ENCODE peak calls at places on chromosome 4, in seven cellular contexts. One of them, this sample, is unnamed.
A peak's percentile ranks its signal among the peaks of the same experiment; 100 is the strongest.

GRCh38 chr4:95619525-95620443 is 71.0 kb upstream of the UNC5C start:
- DNase-seq in HEK293T: no peak
- DNase-seq in NCI-H1694 treated with DMSO at 0.1 percent for 48 hours: no peak
- DNase-seq in T-helper 9 cell: no peak
- DNase-seq in NCI-H1092: no peak
- DNase-seq in cardiac muscle cell: no peak
- DNase-seq in head of caudate nucleus: no peak
- DNase-seq in this sample: no peak

GRCh38 chr4:151417164-151417571 is 8.2 kb downstream of the FHIP1A start:
- DNase-seq in HEK293T: no peak
- DNase-seq in NCI-H1694 treated with DMSO at 0.1 percent for 48 hours: no peak
- DNase-seq in T-helper 9 cell: no peak
- DNase-seq in NCI-H1092: no peak
- DNase-seq in cardiac muscle cell: no peak
- DNase-seq in head of caudate nucleus: no peak
- DNase-seq in this sample: no peak

GRCh38 chr4:98778206-98778605 is 119.8 kb upstream of the TSPAN5 start:
- DNase-seq in HEK293T: no peak
- DNase-seq in NCI-H1694 treated with DMSO at 0.1 percent for 48 hours: no peak
- DNase-seq in T-helper 9 cell: no peak
- DNase-seq in NCI-H1092: no peak
- DNase-seq in cardiac muscle cell: no peak
- DNase-seq in head of caudate nucleus: no peak
- DNase-seq in this sample: no peak

GRCh38 chr4:94671113-94671512 is 86.6 kb upstream of the BMPR1B start:
- DNase-seq in HEK293T: no peak
- DNase-seq in NCI-H1694 treated with DMSO at 0.1 percent for 48 hours: no peak
- DNase-seq in T-helper 9 cell: no peak
- DNase-seq in NCI-H1092: no peak
- DNase-seq in cardiac muscle cell: no peak
- DNase-seq in head of caudate nucleus: no peak
- DNase-seq in this sample: no peak

GRCh38 chr4:6143603-6144181 is 56.7 kb downstream of the JAKMIP1 start:
- DNase-seq in HEK293T: no peak
- DNase-seq in NCI-H1694 treated with DMSO at 0.1 percent for 48 hours: no peak
- DNase-seq in T-helper 9 cell: no peak
- DNase-seq in NCI-H1092: no peak
- DNase-seq in cardiac muscle cell: no peak
- DNase-seq in head of caudate nucleus: peak; percentile 78
- DNase-seq in this sample: peak; percentile 41

GRCh38 chr4:113476800-113477199 is 284.7 kb downstream of the CAMK2D start:
- DNase-seq in HEK293T: no peak
- DNase-seq in NCI-H1694 treated with DMSO at 0.1 percent for 48 hours: no peak
- DNase-seq in T-helper 9 cell: no peak
- DNase-seq in NCI-H1092: no peak
- DNase-seq in cardiac muscle cell: no peak
- DNase-seq in head of caudate nucleus: no peak
- DNase-seq in this sample: no peak

GRCh38 chr4:147768113-147768512 is 36.2 kb downstream of the ARHGAP10 start:
- DNase-seq in HEK293T: peak; percentile 54
- DNase-seq in NCI-H1694 treated with DMSO at 0.1 percent for 48 hours: no peak
- DNase-seq in T-helper 9 cell: no peak
- DNase-seq in NCI-H1092: no peak
- DNase-seq in cardiac muscle cell: no peak
- DNase-seq in head of caudate nucleus: no peak
- DNase-seq in this sample: no peak

GRCh38 chr4:164959896-164960295 is 17.6 kb downstream of the TRIM61 start:
- DNase-seq in HEK293T: no peak
- DNase-seq in NCI-H1694 treated with DMSO at 0.1 percent for 48 hours: no peak
- DNase-seq in T-helper 9 cell: no peak
- DNase-seq in NCI-H1092: no peak
- DNase-seq in cardiac muscle cell: no peak
- DNase-seq in head of caudate nucleus: peak; percentile 27
- DNase-seq in this sample: no peak

GRCh38 chr4:77881460-77882295 is 19.0 kb downstream of the MRPL1 start:
- DNase-seq in HEK293T: no peak
- DNase-seq in NCI-H1694 treated with DMSO at 0.1 percent for 48 hours: no peak
- DNase-seq in T-helper 9 cell: no peak
- DNase-seq in NCI-H1092: no peak
- DNase-seq in cardiac muscle cell: no peak
- DNase-seq in head of caudate nucleus: no peak
- DNase-seq in this sample: no peak

GRCh38 chr4:8910822-8911310 is 39.2 kb upstream of the HMX1 start:
- DNase-seq in HEK293T: no peak
- DNase-seq in NCI-H1694 treated with DMSO at 0.1 percent for 48 hours: no peak
- DNase-seq in T-helper 9 cell: no peak
- DNase-seq in NCI-H1092: no peak
- DNase-seq in cardiac muscle cell: no peak
- DNase-seq in head of caudate nucleus: peak; percentile 40
- DNase-seq in this sample: no peak

GRCh38 chr4:11039494-11040142 is 355.1 kb upstream of the CLNK start:
- DNase-seq in HEK293T: no peak
- DNase-seq in NCI-H1694 treated with DMSO at 0.1 percent for 48 hours: no peak
- DNase-seq in T-helper 9 cell: no peak
- DNase-seq in NCI-H1092: peak; percentile 12
- DNase-seq in cardiac muscle cell: no peak
- DNase-seq in head of caudate nucleus: no peak
- DNase-seq in this sample: no peak

GRCh38 chr4:158356331-158356730 is 146.0 kb downstream of the TMEM144 start:
- DNase-seq in HEK293T: no peak
- DNase-seq in NCI-H1694 treated with DMSO at 0.1 percent for 48 hours: no peak
- DNase-seq in T-helper 9 cell: no peak
- DNase-seq in NCI-H1092: no peak
- DNase-seq in cardiac muscle cell: peak; percentile 8
- DNase-seq in head of caudate nucleus: no peak
- DNase-seq in this sample: no peak

GRCh38 chr4:175871774-175872405 is 59.8 kb upstream of the GPM6A start:
- DNase-seq in HEK293T: no peak
- DNase-seq in NCI-H1694 treated with DMSO at 0.1 percent for 48 hours: no peak
- DNase-seq in T-helper 9 cell: no peak
- DNase-seq in NCI-H1092: no peak
- DNase-seq in cardiac muscle cell: no peak
- DNase-seq in head of caudate nucleus: peak; percentile 67
- DNase-seq in this sample: no peak

GRCh38 chr4:121800638-121800960 is 524 bp upstream of the EXOSC9 start:
- DNase-seq in HEK293T: no peak
- DNase-seq in NCI-H1694 treated with DMSO at 0.1 percent for 48 hours: no peak
- DNase-seq in T-helper 9 cell: no peak
- DNase-seq in NCI-H1092: no peak
- DNase-seq in cardiac muscle cell: no peak
- DNase-seq in head of caudate nucleus: no peak
- DNase-seq in this sample: no peak

This sample was measured in putamen.